ENCODE peak calls at places on chromosome 18, in four cellular contexts. Z is stimulated activated naive B cell treated with anti-CD40 and anti-IgM and Interleukin-4, amounts not matched to agents 10 μg/mL and 1 μg/mL and 100 μg/mL, for 72 hours; E is progenitor cell of endocrine pancreas; B is dermis blood vessel endothelial cell. A is an unnamed sample.

GRCh38 chr18:56900195-56901094 is 246.4 kb upstream of the BOD1L2 start:
- DNase-seq in B (no peak), E (no peak), Z (no peak), A (no peak)

GRCh38 chr18:53457068-53457467 is 767.4 kb downstream of the MBD2 start:
- DNase-seq in Z (no peak), B (no peak), E (no peak), A (no peak)

GRCh38 chr18:23067236-23067635 is 68.0 kb upstream of the CABLES1 start:
- DNase-seq in Z (no peak), B (no peak), E (no peak), A (no peak)

GRCh38 chr18:24600076-24600654 is 139.7 kb downstream of the HRH4 start:
- DNase-seq in Z (no peak), B (peak; percentile 77), E (no peak), A (no peak)

GRCh38 chr18:48839819-48840490 is 110.8 kb downstream of the SMAD7 start:
- DNase-seq in B (peak; percentile 38), Z (no peak), E (no peak), A (no peak)

GRCh38 chr18:26489191-26489590 is 59.2 kb downstream of the KCTD1 start:
- DNase-seq in E (no peak), Z (no peak), B (no peak), A (no peak)

GRCh38 chr18:13471971-13472628 is 253.5 kb downstream of the LDLRAD4 start:
- DNase-seq in B (no peak), Z (no peak), E (no peak), A (no peak)

GRCh38 chr18:31041346-31042067 is 1.0 kb downstream of the DSC3 start:
- DNase-seq in Z (no peak), B (no peak), E (peak; percentile 11), A (no peak)

GRCh38 chr18:76573325-76574025 is 78.4 kb upstream of the ZNF516 start:
- DNase-seq in Z (no peak), B (peak; percentile 15), E (no peak), A (no peak)

GRCh38 chr18:26549103-26549485 is 741 bp upstream of the KCTD1 start:
- DNase-seq in Z (peak; percentile 7), E (peak; percentile 15), B (peak; percentile 46), A (no peak)